ENCODE peak calls at places on chromosomes 7 and 10, in seven cellular contexts. M is RPMI7951, Q is ACHN, D is CD14-positive monocyte, R is nucleus accumbens, V is HTR-8/SVneo, U is left cardiac atrium. I is an unnamed sample.
A peak's percentile ranks its signal among the peaks of the same experiment; 100 is the strongest.

GRCh38 chr10:30028006-30028441 is 31.4 kb downstream of the JCAD start:
- DNase-seq in M (no peak), Q (no peak), D (no peak), R (no peak), V (no peak), U (peak; percentile 84), I (no peak)

GRCh38 chr10:80137926-80138325 is 5.4 kb downstream of the PLAC9 start:
- DNase-seq in M (no peak), Q (no peak), D (no peak), R (no peak), V (no peak), U (no peak), I (no peak)

GRCh38 chr7:114663502-114663901 is 248.9 kb downstream of the FOXP2 start:
- DNase-seq in M (no peak), Q (peak; percentile 80), D (no peak), R (no peak), V (no peak), U (no peak), I (no peak)

GRCh38 chr7:525740-526139 is 6.1 kb upstream of the PDGFA start:
- DNase-seq in M (peak; percentile 46), Q (no peak), D (no peak), R (no peak), V (no peak), U (no peak), I (no peak)

GRCh38 chr10:79383974-79384606 is 36.8 kb downstream of the PPIF start:
- DNase-seq in M (no peak), Q (no peak), D (no peak), R (no peak), V (no peak), U (peak; percentile 27), I (peak; percentile 43)

GRCh38 chr10:113415246-113415645 is 137.6 kb upstream of the HABP2 start:
- DNase-seq in M (no peak), Q (no peak), D (no peak), R (no peak), V (no peak), U (no peak), I (no peak)

GRCh38 chr7:12643001-12643400 is 44.4 kb upstream of the ARL4A start:
- DNase-seq in M (peak; percentile 16), Q (no peak), D (no peak), R (no peak), V (no peak), U (no peak), I (no peak)

GRCh38 chr7:133207687-133208086 is 45.2 kb upstream of the EXOC4 start:
- DNase-seq in M (no peak), Q (peak; percentile 52), D (no peak), R (no peak), V (no peak), U (no peak), I (no peak)

GRCh38 chr7:14841850-14842249 is 60.7 kb downstream of the DGKB start:
- DNase-seq in M (no peak), Q (no peak), D (no peak), R (no peak), V (no peak), U (no peak), I (no peak)

GRCh38 chr10:42986618-42987017 is 90.3 kb upstream of the RET start:
- DNase-seq in M (no peak), Q (no peak), D (no peak), R (no peak), V (no peak), U (no peak), I (no peak)

GRCh38 chr10:96626795-96627194 is 40.0 kb upstream of the TM9SF3 start:
- DNase-seq in M (peak; percentile 10), Q (peak; percentile 27), D (no peak), R (no peak), V (no peak), U (no peak), I (no peak)

GRCh38 chr10:131646551-131647525 is 254.0 kb upstream of the PPP2R2D start:
- DNase-seq in M (no peak), Q (no peak), D (no peak), R (no peak), V (no peak), U (no peak), I (no peak)

GRCh38 chr10:69394020-69394419 is 22.7 kb downstream of the TACR2 start:
- DNase-seq in M (no peak), Q (peak; percentile 22), D (no peak), R (no peak), V (no peak), U (no peak), I (no peak)

GRCh38 chr7:1562611-1563051 is 6.6 kb upstream of the TMEM184A start:
- DNase-seq in M (peak; percentile 63), Q (no peak), D (no peak), R (no peak), V (no peak), U (no peak), I (no peak)

GRCh38 chr7:104983620-104984539 is 30.1 kb upstream of the KMT2E start:
- DNase-seq in M (peak; percentile 89), Q (peak; percentile 95), D (peak; percentile 89), R (peak; percentile 88), V (peak; percentile 74), U (peak; percentile 94), I (peak; percentile 84)

GRCh38 chr7:72114129-72114528 is 298.0 kb downstream of the CALN1 start:
- DNase-seq in M (no peak), Q (no peak), D (no peak), R (no peak), V (no peak), U (no peak), I (no peak)

GRCh38 chr10:43785252-43785651 is 136.6 kb upstream of the ZNF32 start:
- DNase-seq in M (no peak), Q (peak; percentile 13), D (no peak), R (no peak), V (no peak), U (no peak), I (no peak)

GRCh38 chr7:121872831-121873764 is at the start of gene PTPRZ1:
- DNase-seq in M (peak; percentile 28), Q (peak; percentile 26), D (no peak), R (peak; percentile 30), V (peak; percentile 17), U (peak; percentile 26), I (peak; percentile 42)

GRCh38 chr10:22984066-22984465 is 56.2 kb downstream of the ARMC3 start:
- DNase-seq in M (no peak), Q (no peak), D (no peak), R (no peak), V (no peak), U (no peak), I (no peak)

GRCh38 chr10:71719042-71719441 is 536 bp downstream of the C10orf105 start:
- DNase-seq in M (no peak), Q (no peak), D (no peak), R (no peak), V (no peak), U (peak; percentile 73), I (no peak)

GRCh38 chr10:65143723-65144122 is 1622.5 kb downstream of the REEP3 start:
- DNase-seq in M (no peak), Q (no peak), D (no peak), R (no peak), V (no peak), U (no peak), I (no peak)

GRCh38 chr7:142311876-142312275 is 54.0 kb upstream of the PRSS58 start:
- DNase-seq in M (no peak), Q (no peak), D (no peak), R (no peak), V (no peak), U (no peak), I (no peak)

GRCh38 chr7:85074016-85074415 is 112.8 kb downstream of the SEMA3D start:
- DNase-seq in M (no peak), Q (no peak), D (no peak), R (no peak), V (no peak), U (no peak), I (no peak)

GRCh38 chr10:127039435-127039834 is 134.2 kb downstream of the DOCK1 start:
- DNase-seq in M (no peak), Q (no peak), D (no peak), R (no peak), V (no peak), U (no peak), I (no peak)

GRCh38 chr10:11192304-11193018 is 174.8 kb downstream of the CELF2 start:
- DNase-seq in M (no peak), Q (no peak), D (no peak), R (no peak), V (no peak), U (peak; percentile 50), I (no peak)

GRCh38 chr7:117808273-117808868 is 64.9 kb downstream of the CTTNBP2 start:
- DNase-seq in M (peak; percentile 50), Q (no peak), D (no peak), R (peak; percentile 43), V (no peak), U (peak; percentile 70), I (no peak)

I was measured in RWPE2.